ENCODE peak calls at places on chromosomes 16 and 17, in four cellular contexts. N, L, J and G are unnamed samples.

GRCh38 chr17:28865946-28866752 is 11.3 kb downstream of the ERAL1 start:
- DNase-seq in L (no peak), N (no peak), J (no peak), G (no peak)

GRCh38 chr16:85969591-85969990 is 70.6 kb downstream of the IRF8 start:
- DNase-seq in L (no peak), J (no peak), N (no peak), G (no peak)

GRCh38 chr17:7034955-7035590 is 742 bp upstream of the SLC16A13 start:
- DNase-seq in L (no peak), J (no peak), N (no peak), G (no peak)

GRCh38 chr16:55471448-55472097 is 7.4 kb upstream of the MMP2 start:
- DNase-seq in J (no peak), N (no peak), L (peak; percentile 57), G (peak; percentile 86)

GRCh38 chr16:3546990-3547682 is 30.1 kb downstream of the NLRC3 start:
- DNase-seq in J (no peak), L (no peak), N (no peak), G (no peak)

GRCh38 chr17:19724501-19725420 is 8.4 kb upstream of the SLC47A2 start:
- DNase-seq in N (peak; percentile 60), L (no peak), J (no peak), G (no peak)

GRCh38 chr17:51860934-51861561 is 297.5 kb downstream of the CA10 start:
- DNase-seq in J (peak; percentile 7), L (no peak), N (peak; percentile 49), G (peak; percentile 61)

GRCh38 chr16:1960665-1961630 is 1.6 kb downstream of the NDUFB10 start:
- DNase-seq in J (no peak), L (no peak), N (peak; percentile 46), G (peak; percentile 54)